ENCODE peak calls at places on chromosomes 5 and 9, in four cellular contexts. Y is endothelial cell, G is BJ, O is nephron progenitor cell. B is an unnamed sample.

GRCh38 chr5:178387061-178387855 is 154.7 kb upstream of the PHYKPL start:
- DNase-seq in Y (no peak), G (no peak), O (no peak), B (peak; percentile 44)

GRCh38 chr9:89008346-89009048 is 17.2 kb downstream of the S1PR3 start:
- DNase-seq in Y (no peak), G (no peak), O (no peak), B (no peak)

GRCh38 chr5:34064656-34065055 is 21.6 kb upstream of the C1QTNF3 start:
- DNase-seq in Y (no peak), G (no peak), O (no peak), B (no peak)

GRCh38 chr9:132456241-132456640 is 46.2 kb downstream of the CFAP77 start:
- DNase-seq in Y (no peak), G (no peak), O (no peak), B (no peak)

GRCh38 chr5:108650997-108651396 is 96.7 kb upstream of the FER start:
- DNase-seq in Y (no peak), G (peak; percentile 33), O (no peak), B (no peak)

GRCh38 chr9:655875-656274 is 185.6 kb upstream of the DMRT1 start:
- DNase-seq in Y (no peak), G (no peak), O (no peak), B (peak; percentile 89)

GRCh38 chr9:129647635-129648034 is 5.7 kb upstream of the ASB6 start:
- DNase-seq in Y (no peak), G (no peak), O (no peak), B (no peak)

GRCh38 chr5:113102121-113102531 is 125.5 kb downstream of the DCP2 start:
- DNase-seq in Y (no peak), G (no peak), O (no peak), B (no peak)

GRCh38 chr5:150401376-150402201 is 11.1 kb downstream of the CD74 start:
- DNase-seq in Y (no peak), G (no peak), O (no peak), B (no peak)

GRCh38 chr5:140881889-140882590 is at the start of gene PCDHA13:
- DNase-seq in Y (peak; percentile 20), G (no peak), O (no peak), B (no peak)

GRCh38 chr9:33162721-33163311 is 4.3 kb downstream of the B4GALT1 start:
- DNase-seq in Y (no peak), G (peak; percentile 76), O (no peak), B (no peak)

GRCh38 chr9:126439402-126439765 is 112.8 kb downstream of the MVB12B start:
- DNase-seq in Y (no peak), G (peak; percentile 18), O (no peak), B (no peak)

GRCh38 chr5:6686916-6687409 is 26.3 kb upstream of the TENT4A start:
- DNase-seq in Y (peak; percentile 66), G (no peak), O (peak; percentile 75), B (no peak)

GRCh38 chr5:172038167-172038566 is 31.7 kb upstream of the FBXW11 start:
- DNase-seq in Y (no peak), G (no peak), O (no peak), B (no peak)

GRCh38 chr5:167869125-167869524 is 422.3 kb upstream of the WWC1 start:
- DNase-seq in Y (no peak), G (no peak), O (no peak), B (no peak)

GRCh38 chr5:167057665-167058064 is 1233.8 kb upstream of the WWC1 start:
- DNase-seq in Y (no peak), G (no peak), O (no peak), B (no peak)

GRCh38 chr5:111469905-111470304 is 42.4 kb downstream of the STARD4 start:
- DNase-seq in Y (no peak), G (no peak), O (no peak), B (no peak)
- TF ChIP-seq CTCF in Y (no peak), G (no peak), O (no peak), B (no peak)

DNA sequence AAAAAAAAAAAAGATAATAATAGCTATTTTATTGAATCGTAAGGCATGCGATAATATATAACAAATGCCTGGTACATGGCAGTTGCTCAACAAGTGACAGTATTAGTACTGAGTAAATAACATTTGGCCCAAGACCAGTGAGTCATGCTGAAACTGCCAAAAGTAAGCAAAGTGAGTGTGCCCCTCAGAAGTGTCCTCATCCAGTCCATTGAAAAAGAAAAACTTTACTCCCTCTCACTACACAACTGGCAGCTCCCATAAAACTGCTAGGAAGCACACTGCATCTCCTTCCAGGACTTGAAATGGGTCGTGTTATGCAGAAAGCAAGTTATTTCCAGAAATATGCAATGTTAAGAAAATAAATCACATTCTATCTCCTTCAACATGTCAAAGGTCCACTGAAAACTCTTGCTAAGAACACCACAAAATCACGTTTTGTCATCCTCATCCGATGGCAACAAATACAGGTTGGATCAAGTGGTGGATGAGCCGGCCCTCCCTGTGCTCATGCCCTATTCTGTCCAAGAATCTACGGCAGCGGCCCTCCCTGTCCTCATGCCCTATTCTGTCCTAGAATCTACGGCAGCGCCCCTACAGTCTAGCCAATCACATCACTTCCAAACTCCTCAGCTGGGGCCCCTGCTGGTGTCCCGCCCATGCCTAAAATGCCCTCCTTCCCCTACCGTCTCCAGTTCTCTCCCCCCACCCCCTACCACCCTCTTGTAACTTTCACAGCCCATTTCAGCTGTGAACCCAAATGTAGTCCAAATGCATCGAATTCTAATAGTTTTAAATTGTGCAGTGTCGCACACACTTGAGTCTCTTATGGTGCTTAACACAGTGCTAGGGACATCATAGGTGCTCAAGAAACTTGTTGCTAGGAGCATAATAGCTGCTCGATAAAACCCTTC is 12.5 kb downstream of the PTCH1 start:
- DNase-seq in Y (peak; percentile 31), G (no peak), O (peak; percentile 31), B (no peak)
- TF ChIP-seq CTCF in Y (no peak), G (no peak), O (no peak), B (no peak)

GRCh38 chr5:98942849-98943248 is 14.0 kb upstream of the CHD1 start:
- DNase-seq in Y (no peak), G (no peak), O (no peak), B (no peak)
- TF ChIP-seq CTCF in Y (no peak), G (no peak), O (no peak), B (no peak)

GRCh38 chr5:169001392-169001791 is 299.5 kb downstream of the SLIT3 start:
- DNase-seq in Y (no peak), G (no peak), O (no peak), B (no peak)

GRCh38 chr5:169006206-169006605 is 294.7 kb downstream of the SLIT3 start:
- DNase-seq in Y (no peak), G (no peak), O (no peak), B (no peak)

GRCh38 chr5:169002941-169003555 is 297.9 kb downstream of the SLIT3 start:
- DNase-seq in Y (no peak), G (no peak), O (no peak), B (no peak)

GRCh38 chr5:169004551-169004950 is 296.4 kb downstream of the SLIT3 start:
- DNase-seq in Y (no peak), G (no peak), O (no peak), B (no peak)

GRCh38 chr5:169003721-169004481 is 297.0 kb downstream of the SLIT3 start:
- DNase-seq in Y (peak; percentile 27), G (no peak), O (peak; percentile 30), B (no peak)
- TF ChIP-seq CTCF in Y (no peak), G (peak; percentile 50), O (peak; percentile 49), B (peak; percentile 45)

DNA sequence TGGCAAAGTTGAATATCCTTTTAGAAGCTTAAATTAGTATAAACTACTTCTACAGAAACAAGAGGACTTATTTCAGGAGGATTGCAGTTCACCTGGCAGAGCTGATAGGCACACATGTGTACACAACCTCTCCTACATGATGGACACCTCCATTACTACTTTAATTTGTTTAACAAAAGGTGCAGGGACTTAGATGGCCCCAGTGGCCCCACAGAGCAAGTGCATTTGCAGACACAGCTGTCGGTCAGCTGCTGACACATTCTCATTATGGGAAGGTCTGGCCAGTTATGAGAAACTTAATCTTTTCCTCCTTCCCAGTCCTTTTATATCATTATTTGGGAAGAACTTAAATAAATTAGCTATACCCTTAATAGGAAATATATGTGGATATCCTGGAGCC is 28.3 kb downstream of the TDRD7 start:
- DNase-seq in Y (no peak), G (no peak), O (no peak), B (no peak)
- TF ChIP-seq CTCF in Y (no peak), G (no peak), O (no peak), B (no peak)